ENCODE peak calls at places on chromosomes 4 and X, in four cellular contexts. J, U, W and H are unnamed samples.

GRCh38 chrX:40207626-40208025 is 109.9 kb upstream of the BCOR start:
- DNase-seq in J (no peak), U (no peak), W (peak), H (no peak)

GRCh38 chrX:17923546-17923945 is 62.4 kb upstream of the RAI2 start:
- DNase-seq in J (no peak), U (no peak), W (peak), H (no peak)

GRCh38 chr4:27066591-27066990 is 205.9 kb downstream of the STIM2 start:
- DNase-seq in J (no peak), U (no peak), W (no peak), H (no peak)

GRCh38 chr4:102678695-102679335 is 82.0 kb downstream of the MANBA start:
- DNase-seq in J (no peak), U (no peak), W (no peak), H (no peak)

GRCh38 chr4:103374773-103375172 is 176.6 kb upstream of the CENPE start:
- DNase-seq in J (no peak), U (no peak), W (no peak), H (no peak)

GRCh38 chr4:6524436-6524835 is 50.6 kb upstream of the MAN2B2 start:
- DNase-seq in J (no peak), U (no peak), W (no peak), H (no peak)

GRCh38 chrX:17377795-17378194 is 2.8 kb downstream of the NHS start:
- DNase-seq in J (no peak), U (no peak), W (no peak), H (no peak)

GRCh38 chr4:149999485-150000074 is 78.7 kb upstream of the DCLK2 start:
- DNase-seq in J (no peak), U (peak), W (peak), H (peak)

GRCh38 chrX:5113128-5113527 is 1115.5 kb downstream of the NLGN4X start:
- DNase-seq in J (no peak), U (no peak), W (peak), H (no peak)

GRCh38 chr4:136690363-136690762 is 841.9 kb downstream of the PCDH18 start:
- DNase-seq in J (no peak), U (no peak), W (no peak), H (no peak)

GRCh38 chr4:8589831-8590545 is 2.6 kb upstream of the CPZ start:
- DNase-seq in J (no peak), U (no peak), W (no peak), H (no peak)

GRCh38 chr4:168907119-168907698 is 102.8 kb downstream of the CBR4 start:
- DNase-seq in J (no peak), U (no peak), W (no peak), H (no peak)

GRCh38 chrX:22060451-22060940 is 28.4 kb downstream of the PHEX start:
- DNase-seq in J (no peak), U (no peak), W (no peak), H (no peak)

GRCh38 chr4:139740531-139741041 is 75.0 kb downstream of the MGST2 start:
- DNase-seq in J (no peak), U (peak), W (peak), H (no peak)

DNA sequence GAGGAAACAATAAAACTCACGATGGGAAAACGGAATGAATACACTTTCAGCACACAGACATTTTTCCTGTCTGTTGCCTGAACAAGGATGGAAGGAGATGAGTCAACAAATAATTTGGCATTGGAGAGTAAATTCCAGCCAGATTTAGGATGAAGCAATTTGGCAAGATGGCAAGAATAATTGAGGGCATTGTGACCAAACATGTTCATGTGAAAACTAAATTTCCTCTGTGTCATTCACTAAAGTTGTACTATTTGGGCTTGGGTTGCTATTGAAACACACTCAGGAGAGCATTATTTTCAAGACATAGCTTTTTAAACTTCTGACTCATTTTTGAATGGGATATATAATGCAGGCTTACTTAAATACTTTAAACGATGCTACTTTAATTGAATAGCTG is 1614.4 kb downstream of the PCDH19 start:
- DNase-seq in J (no peak), U (no peak), W (no peak), H (no peak)
- TF ChIP-seq TCF7L2 in J (no peak), U (no peak), W (no peak), H (no peak)

GRCh38 chr4:175674219-175674618 is 137.8 kb downstream of the GPM6A start:
- DNase-seq in J (no peak), U (no peak), W (no peak), H (no peak)

DNA sequence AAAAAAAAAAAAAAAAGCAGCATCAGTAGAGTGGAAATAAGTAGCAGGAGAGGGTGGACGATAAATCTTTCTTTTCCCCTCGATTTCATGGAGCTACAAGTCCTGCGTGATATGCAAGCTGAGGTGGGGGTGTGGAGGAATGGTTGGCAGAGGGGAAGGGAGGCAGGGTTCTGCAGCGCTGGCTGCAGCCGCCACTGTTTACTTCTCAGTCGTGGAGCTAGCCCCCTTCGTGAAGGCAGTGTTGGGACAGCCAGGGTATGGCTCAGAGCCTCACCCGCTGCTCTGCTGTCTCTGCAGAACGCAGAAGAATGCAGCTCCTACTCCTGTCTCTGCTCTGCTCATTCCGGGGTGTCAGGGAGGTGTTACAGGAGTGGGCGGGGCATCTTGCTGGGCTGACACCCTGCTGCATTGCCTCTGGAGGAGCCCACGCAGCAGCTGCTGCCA is 140.6 kb downstream of the GPM6A start:
- DNase-seq in J (no peak), U (no peak), W (no peak), H (no peak)
- TF ChIP-seq TCF7L2 in J (no peak), U (no peak), W (no peak), H (no peak)

GRCh38 chr4:142331646-142332045 is 514.5 kb downstream of the INPP4B start:
- DNase-seq in J (no peak), U (no peak), W (no peak), H (no peak)
- TF ChIP-seq TCF7L2 in J (no peak), U (no peak), W (no peak), H (no peak)

GRCh38 chr4:37970702-37971101 is 10.5 kb downstream of the PTTG2 start:
- DNase-seq in J (no peak), U (peak), W (peak), H (peak)
- TF ChIP-seq TCF7L2 in J (no peak), U (no peak), W (no peak), H (no peak)